ENCODE peak calls at places on chromosomes 13 and 19, in seven cellular contexts. A is effector CD4-positive, alpha-beta T cell; J is uterus; B is RWPE1; Y is CD4-positive, CD25-positive, alpha-beta regulatory T cell; C is stimulated activated CD8-positive, alpha-beta memory T cell treated with anti-CD3 and anti-CD28 coated beads, Interleukin-4, amount 100 ng/mL, for 4 hours; Q is activated gamma-delta T cell. F is an unnamed sample.

GRCh38 chr19:52665529-52665928 is 27.4 kb upstream of the ZNF83 start:
- DNase-seq in A (no peak), J (no peak), B (peak), Y (no peak), C (no peak), Q (no peak), F (peak)

GRCh38 chr13:96003304-96003703 is 49.9 kb downstream of the UGGT2 start:
- DNase-seq in A (no peak), J (no peak), B (no peak), Y (no peak), C (no peak), Q (no peak), F (peak)

GRCh38 chr13:103473081-103473480 is 406.9 kb upstream of the SLC10A2 start:
- DNase-seq in A (no peak), J (no peak), B (no peak), Y (no peak), C (no peak), Q (no peak), F (no peak)

GRCh38 chr13:47908200-47908902 is 92.7 kb downstream of the SUCLA2 start:
- DNase-seq in A (no peak), J (no peak), B (peak), Y (no peak), C (no peak), Q (no peak), F (peak)

GRCh38 chr13:33348366-33348765 is 62.8 kb upstream of the STARD13 start:
- DNase-seq in A (no peak), J (no peak), B (no peak), Y (no peak), C (no peak), Q (no peak), F (no peak)

GRCh38 chr13:113170503-113170902 is 12.1 kb downstream of the PROZ start:
- DNase-seq in A (no peak), J (no peak), B (no peak), Y (no peak), C (no peak), Q (no peak), F (no peak)

GRCh38 chr19:54573330-54573872 is at the start of gene LILRA2:
- DNase-seq in A (no peak), J (no peak), B (no peak), Y (no peak), C (no peak), Q (no peak), F (no peak)

GRCh38 chr19:2964874-2965273 is 12.5 kb upstream of the TLE6 start:
- DNase-seq in A (no peak), J (no peak), B (no peak), Y (no peak), C (no peak), Q (no peak), F (no peak)

GRCh38 chr19:47445527-47445926 is 26.2 kb downstream of the SLC8A2 start:
- DNase-seq in A (no peak), J (no peak), B (no peak), Y (no peak), C (no peak), Q (no peak), F (no peak)

GRCh38 chr13:90622547-90622946 is 724.9 kb upstream of the MIR17HG start:
- DNase-seq in A (no peak), J (no peak), B (peak), Y (no peak), C (no peak), Q (no peak), F (no peak)